ENCODE peak calls at places on chromosomes 13 and 19, in seven cellular contexts. R is immature natural killer cell, Q is EH, G is pancreas, Z is nucleus accumbens, U is body of pancreas, F is WTC11. V is an unnamed sample.

GRCh38 chr13:109105899-109106298 is 476.5 kb downstream of the MYO16 start:
- DNase-seq in Q (no peak), R (no peak), U (no peak), G (no peak), F (no peak), Z (no peak), V (no peak)

GRCh38 chr19:31378404-31378803 is 29.2 kb upstream of the TSHZ3 start:
- DNase-seq in Z (no peak), Q (peak; percentile 96), F (no peak), G (no peak), U (peak; percentile 47), R (no peak), V (no peak)

GRCh38 chr19:2057484-2058469 is 6.7 kb upstream of the MKNK2 start:
- DNase-seq in U (no peak), R (no peak), G (no peak), Z (no peak), Q (no peak), F (no peak), V (no peak)

GRCh38 chr13:24851546-24851945 is 87.6 kb downstream of the RNF17 start:
- DNase-seq in Q (peak; percentile 45), G (no peak), F (no peak), U (no peak), R (no peak), Z (no peak), V (no peak)

GRCh38 chr19:51524661-51525264 is 6.7 kb downstream of the SIGLEC6 start:
- DNase-seq in U (no peak), Q (no peak), Z (no peak), R (no peak), F (no peak), G (no peak), V (peak; percentile 72)

GRCh38 chr13:39484506-39485313 is 118.3 kb downstream of the LHFPL6 start:
- DNase-seq in R (no peak), U (no peak), F (no peak), Q (peak; percentile 87), Z (no peak), G (no peak), V (no peak)

GRCh38 chr13:48625396-48626076 is 28.2 kb upstream of the CYSLTR2 start:
- DNase-seq in Q (no peak), G (no peak), F (no peak), U (no peak), R (no peak), Z (no peak), V (no peak)

GRCh38 chr13:50916701-50917184 is 7.2 kb downstream of the RNASEH2B start:
- DNase-seq in U (no peak), G (no peak), R (peak; percentile 23), Q (no peak), Z (no peak), F (no peak), V (no peak)

GRCh38 chr13:24272452-24273161 is 36.8 kb upstream of the C1QTNF9 start:
- DNase-seq in R (no peak), U (no peak), Q (no peak), G (no peak), Z (no peak), F (no peak), V (peak; percentile 31)

GRCh38 chr13:55069746-55070145 is 2041.1 kb downstream of the OLFM4 start:
- DNase-seq in Z (no peak), Q (no peak), F (no peak), G (no peak), R (no peak), U (no peak), V (no peak)

GRCh38 chr19:12202250-12202649 is 39.4 kb downstream of the ZNF136 start:
- DNase-seq in F (peak; percentile 72), Z (no peak), G (peak; percentile 60), Q (no peak), U (peak; percentile 25), R (peak; percentile 23), V (no peak)

GRCh38 chr13:85771856-85772255 is 27.4 kb downstream of the SLITRK6 start:
- DNase-seq in Q (no peak), U (no peak), Z (no peak), R (no peak), G (no peak), F (no peak), V (no peak)

GRCh38 chr19:33486407-33486806 is 35.2 kb downstream of the PEPD start:
- DNase-seq in F (no peak), R (no peak), U (peak; percentile 2), Q (no peak), Z (no peak), G (peak; percentile 39), V (no peak)

GRCh38 chr19:5891938-5892771 is 11.4 kb downstream of the NDUFA11 start:
- DNase-seq in R (no peak), F (peak; percentile 53), G (no peak), Z (no peak), U (peak; percentile 52), Q (peak; percentile 63), V (no peak)

GRCh38 chr19:5627395-5627904 is 4.6 kb downstream of the SAFB start:
- DNase-seq in Z (peak; percentile 4), Q (peak; percentile 74), U (peak; percentile 30), R (no peak), F (peak; percentile 26), G (no peak), V (no peak)

GRCh38 chr19:50928841-50929240 is 17.6 kb upstream of the KLK4 start:
- DNase-seq in Q (no peak), F (no peak), G (no peak), Z (no peak), U (no peak), R (no peak), V (peak; percentile 71)

GRCh38 chr19:13082192-13083007 is 20.3 kb downstream of the LYL1 start:
- DNase-seq in R (no peak), G (no peak), Q (peak; percentile 65), F (peak; percentile 60), Z (no peak), U (peak; percentile 53), V (peak; percentile 91)

GRCh38 chr19:310141-310651 is 19.0 kb upstream of the PLPP2 start:
- DNase-seq in U (no peak), F (no peak), R (no peak), G (no peak), Q (no peak), Z (no peak), V (no peak)

GRCh38 chr13:112153364-112153763 is 86.4 kb downstream of the SOX1 start:
- DNase-seq in U (no peak), Z (no peak), G (no peak), F (no peak), Q (no peak), R (no peak), V (no peak)

GRCh38 chr13:72195044-72195704 is 328.2 kb upstream of the DACH1 start:
- DNase-seq in F (no peak), G (no peak), Q (no peak), Z (no peak), U (no peak), R (no peak), V (no peak)

GRCh38 chr19:45924891-45925447 is 10.4 kb upstream of the NANOS2 start:
- DNase-seq in R (no peak), G (no peak), U (no peak), Z (no peak), Q (no peak), F (no peak), V (no peak)

GRCh38 chr19:6236310-6237291 is 43.2 kb downstream of the MLLT1 start:
- DNase-seq in R (no peak), G (peak; percentile 90), Q (no peak), Z (no peak), F (no peak), U (peak; percentile 98), V (peak; percentile 38)

GRCh38 chr19:55689366-55690108 is 14.5 kb downstream of the EPN1 start:
- DNase-seq in F (no peak), R (no peak), U (no peak), Z (no peak), Q (no peak), G (peak; percentile 44), V (no peak)

GRCh38 chr19:4499318-4499717 is 19.0 kb downstream of the PLIN4 start:
- DNase-seq in U (no peak), G (no peak), Z (no peak), F (no peak), R (no peak), Q (no peak), V (no peak)

GRCh38 chr13:32877491-32877890 is 138.7 kb upstream of the KL start:
- DNase-seq in G (no peak), F (no peak), Q (no peak), R (no peak), Z (no peak), U (no peak), V (no peak)